ENCODE peak calls at places on chromosome 13, in five cellular contexts. O is ovary, B is adrenal gland, S is SK-N-SH, T is GM23338. I is an unnamed sample.

GRCh38 chr13:32031025-32031814 is at the start of gene FRY:
- DNase-seq in O (peak; percentile 47), B (peak; percentile 43), S (peak; percentile 81), T (peak; percentile 94), I (no peak)

GRCh38 chr13:104301216-104301975 is 1235.2 kb upstream of the SLC10A2 start:
- DNase-seq in O (no peak), B (no peak), S (no peak), T (no peak), I (no peak)

GRCh38 chr13:71801781-71802180 is 65.2 kb downstream of the DACH1 start:
- DNase-seq in O (no peak), B (no peak), S (peak; percentile 61), T (no peak), I (no peak)

GRCh38 chr13:83666126-83666525 is 216.1 kb downstream of the SLITRK1 start:
- DNase-seq in O (no peak), B (no peak), S (no peak), T (no peak), I (no peak)

GRCh38 chr13:66409542-66409941 is 820.6 kb downstream of the PCDH9 start:
- DNase-seq in O (no peak), B (no peak), S (no peak), T (no peak), I (no peak)

GRCh38 chr13:36412736-36413135 is 19.6 kb upstream of the CCNA1 start:
- DNase-seq in O (no peak), B (no peak), S (no peak), T (no peak), I (no peak)

GRCh38 chr13:113532156-113532806 is 41.8 kb upstream of the DCUN1D2 start:
- DNase-seq in O (no peak), B (peak; percentile 43), S (no peak), T (peak; percentile 73), I (no peak)

GRCh38 chr13:113753171-113753570 is 5.9 kb upstream of the TMEM255B start:
- DNase-seq in O (no peak), B (no peak), S (no peak), T (no peak), I (no peak)

GRCh38 chr13:92808007-92808406 is 418.6 kb upstream of the GPC6 start:
- DNase-seq in O (no peak), B (no peak), S (no peak), T (no peak), I (no peak)

GRCh38 chr13:98022210-98022609 is 68.7 kb downstream of the IPO5 start:
- DNase-seq in O (no peak), B (peak; percentile 84), S (no peak), T (no peak), I (peak; percentile 49)

GRCh38 chr13:20769091-20769490 is 4.7 kb downstream of the EEF1AKMT1 start:
- DNase-seq in O (no peak), B (no peak), S (no peak), T (peak; percentile 11), I (no peak)

GRCh38 chr13:76944457-76944856 is 3.9 kb upstream of the ACOD1 start:
- DNase-seq in O (no peak), B (peak; percentile 55), S (no peak), T (no peak), I (peak; percentile 27)

GRCh38 chr13:24910502-24911134 is 146.6 kb downstream of the RNF17 start:
- DNase-seq in O (no peak), B (no peak), S (no peak), T (no peak), I (no peak)

GRCh38 chr13:71866173-71867091 is 572 bp downstream of the DACH1 start:
- DNase-seq in O (no peak), B (peak; percentile 10), S (peak; percentile 70), T (peak; percentile 33), I (no peak)

GRCh38 chr13:63625869-63626268 is 2210.2 kb upstream of the PCDH20 start:
- DNase-seq in O (no peak), B (no peak), S (no peak), T (peak; percentile 4), I (no peak)

GRCh38 chr13:19646062-19646461 is 12.6 kb downstream of the MPHOSPH8 start:
- DNase-seq in O (no peak), B (no peak), S (no peak), T (no peak), I (no peak)

GRCh38 chr13:44759723-44760360 is 183.7 kb upstream of the TSC22D1 start:
- DNase-seq in O (no peak), B (no peak), S (no peak), T (no peak), I (peak; percentile 26)

GRCh38 chr13:25802579-25802978 is 249.2 kb downstream of the SHISA2 start:
- DNase-seq in O (no peak), B (no peak), S (no peak), T (no peak), I (no peak)

GRCh38 chr13:103288114-103288513 is 221.9 kb upstream of the SLC10A2 start:
- DNase-seq in O (no peak), B (no peak), S (no peak), T (no peak), I (no peak)

GRCh38 chr13:47146136-47146535 is 249.3 kb upstream of the HTR2A start:
- DNase-seq in O (no peak), B (no peak), S (no peak), T (no peak), I (peak; percentile 47)

GRCh38 chr13:113945857-113946408 is 27.9 kb downstream of the C13orf46 start:
- DNase-seq in O (no peak), B (no peak), S (peak; percentile 27), T (no peak), I (no peak)

GRCh38 chr13:108786578-108787100 is 157.2 kb downstream of the MYO16 start:
- DNase-seq in O (no peak), B (no peak), S (no peak), T (peak; percentile 11), I (no peak)

GRCh38 chr13:48645845-48646244 is 7.9 kb upstream of the CYSLTR2 start:
- DNase-seq in O (no peak), B (no peak), S (no peak), T (no peak), I (no peak)

GRCh38 chr13:28040977-28041376 is 52.5 kb upstream of the URAD start:
- DNase-seq in O (no peak), B (peak; percentile 5), S (no peak), T (no peak), I (no peak)

GRCh38 chr13:101382086-101382485 is 34.2 kb downstream of the NALCN start:
- DNase-seq in O (no peak), B (no peak), S (no peak), T (peak; percentile 44), I (no peak)

GRCh38 chr13:76759877-76760276 is 126.3 kb downstream of the KCTD12 start:
- DNase-seq in O (no peak), B (no peak), S (no peak), T (no peak), I (no peak)

GRCh38 chr13:49082653-49083536 is 107.2 kb downstream of the FNDC3A start:
- DNase-seq in O (no peak), B (no peak), S (no peak), T (no peak), I (peak; percentile 78)

GRCh38 chr13:91313103-91313502 is 34.4 kb upstream of the MIR17HG start:
- DNase-seq in O (no peak), B (peak; percentile 2), S (peak; percentile 16), T (peak; percentile 66), I (no peak)

GRCh38 chr13:21012211-21012610 is 49.2 kb downstream of the LATS2 start:
- DNase-seq in O (no peak), B (no peak), S (no peak), T (no peak), I (no peak)

GRCh38 chr13:66558511-66558910 is 671.6 kb downstream of the PCDH9 start:
- DNase-seq in O (no peak), B (no peak), S (no peak), T (no peak), I (no peak)

GRCh38 chr13:35349673-35350278 is 126.7 kb downstream of the MAB21L1 start:
- DNase-seq in O (no peak), B (peak; percentile 21), S (no peak), T (no peak), I (no peak)

GRCh38 chr13:95546919-95547318 is 5.6 kb upstream of the CLDN10 start:
- DNase-seq in O (no peak), B (no peak), S (no peak), T (peak; percentile 21), I (no peak)

GRCh38 chr13:95536629-95537241 is 15.8 kb upstream of the CLDN10 start:
- DNase-seq in O (no peak), B (no peak), S (no peak), T (peak; percentile 45), I (no peak)

GRCh38 chr13:95540848-95541247 is 11.7 kb upstream of the CLDN10 start:
- DNase-seq in O (no peak), B (no peak), S (no peak), T (peak; percentile 4), I (no peak)

GRCh38 chr13:95541911-95542484 is 10.5 kb upstream of the CLDN10 start:
- DNase-seq in O (no peak), B (no peak), S (no peak), T (no peak), I (no peak)

GRCh38 chr13:95541308-95541707 is 11.2 kb upstream of the CLDN10 start:
- DNase-seq in O (no peak), B (no peak), S (no peak), T (no peak), I (no peak)
- H3K4me3 ChIP-seq in O (no peak overlapping the region), B (no peak overlapping the region), S (no peak overlapping the region), T (no peak overlapping the region), I (no peak overlapping the region)

DNA sequence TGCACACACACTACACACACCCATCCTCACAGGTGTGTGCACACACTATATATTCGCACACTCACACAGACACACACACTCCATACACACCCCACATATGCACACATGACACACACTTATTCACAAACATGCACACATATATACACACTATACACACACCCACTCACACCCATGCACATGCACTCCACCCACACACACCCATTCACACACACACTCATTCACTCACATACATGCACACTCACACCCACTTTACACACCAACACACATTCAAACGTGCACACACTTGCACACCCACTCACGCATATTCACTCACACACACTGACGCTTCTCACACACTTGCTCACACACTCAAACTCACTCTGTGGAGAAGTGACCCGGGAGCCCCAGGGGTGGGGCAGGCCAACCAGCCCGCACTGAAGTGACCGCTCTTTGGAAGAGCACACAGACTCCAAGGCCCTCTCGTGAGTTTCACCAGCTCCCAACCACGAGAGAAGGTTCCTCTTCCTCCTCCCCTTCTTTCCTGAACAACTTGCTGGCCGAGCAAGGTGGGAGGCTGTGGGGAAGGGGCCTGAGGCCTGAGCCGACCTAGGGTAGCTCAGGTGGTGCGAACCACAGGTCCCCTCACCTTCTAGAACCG is 86.1 kb upstream of the TM9SF2 start:
- DNase-seq in O (no peak), B (peak; percentile 16), S (no peak), T (no peak), I (no peak)
- H3K4me3 ChIP-seq in O (no peak overlapping the region), B (no peak overlapping the region), S (no peak overlapping the region), T (no peak overlapping the region), I (no peak overlapping the region)

DNA sequence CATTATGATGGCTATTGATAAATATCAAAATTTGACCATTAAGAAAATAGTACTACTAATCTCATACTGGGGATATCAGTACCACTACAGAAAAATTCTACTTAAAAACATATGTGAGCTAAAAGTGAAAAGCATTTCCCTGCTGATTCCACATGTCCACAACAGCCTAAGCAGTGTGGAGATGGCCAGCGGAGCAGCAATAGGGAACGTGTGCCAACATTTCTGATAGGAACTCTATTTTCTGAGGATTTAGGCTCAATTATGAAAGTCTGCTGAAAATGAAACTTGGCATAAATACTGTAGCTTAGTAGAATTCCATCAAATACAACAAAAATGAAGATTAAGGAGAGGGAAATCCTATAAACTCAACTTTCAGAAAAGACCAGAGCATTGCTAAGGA is 311.6 kb downstream of the ENOX1 start:
- DNase-seq in O (peak; percentile 35), B (no peak), S (no peak), T (no peak), I (no peak)
- H3K4me3 ChIP-seq in O (no peak overlapping the region), B (no peak overlapping the region), S (no peak overlapping the region), T (no peak overlapping the region), I (no peak overlapping the region)

GRCh38 chr13:112229992-112230872 is 145.9 kb upstream of the SPACA7 start:
- DNase-seq in O (no peak), B (no peak), S (no peak), T (no peak), I (no peak)
- H3K4me3 ChIP-seq in O (no peak overlapping the region), B (no peak overlapping the region), S (no peak overlapping the region), T (no peak overlapping the region), I (no peak overlapping the region)

I was measured in skeletal muscle cell.